ENCODE peak calls at places on chromosomes 1 and 21, in seven cellular contexts. R is COR-L47; G is hypothalamus; B is fibroblast of lung; J is T-cell; E is CD8-positive, alpha-beta T cell; S is GM23338. T is an unnamed sample.
A peak's percentile ranks its signal among the peaks of the same experiment; 100 is the strongest.

GRCh38 chr1:185483647-185484450 is 166.8 kb upstream of the IVNS1ABP start:
- DNase-seq in G (no peak), J (no peak), R (peak; percentile 17), B (peak; percentile 43), S (peak; percentile 6), E (no peak), T (no peak)

GRCh38 chr1:169890761-169891538 is 2.7 kb downstream of the SCYL3 start:
- DNase-seq in E (peak; percentile 45), G (no peak), J (no peak), R (no peak), B (no peak), S (peak; percentile 16), T (no peak)

GRCh38 chr1:192668434-192668983 is 32.6 kb downstream of the RGS13 start:
- DNase-seq in J (no peak), B (no peak), E (no peak), R (no peak), S (no peak), G (no peak), T (no peak)

GRCh38 chr21:42299324-42300044 is 15.7 kb downstream of the TFF3 start:
- DNase-seq in R (no peak), B (no peak), E (no peak), J (no peak), G (no peak), S (no peak), T (no peak)

GRCh38 chr21:38438476-38438893 is 59.8 kb downstream of the ERG start:
- DNase-seq in R (no peak), E (no peak), J (no peak), G (no peak), B (peak; percentile 47), S (no peak), T (no peak)

GRCh38 chr1:110262846-110263631 is 52.9 kb downstream of the KCNC4 start:
- DNase-seq in G (no peak), R (no peak), B (no peak), E (no peak), J (no peak), S (no peak), T (no peak)

GRCh38 chr1:64133036-64133435 is 70.4 kb upstream of the UBE2U start:
- DNase-seq in J (no peak), S (no peak), E (no peak), R (no peak), B (peak; percentile 89), G (no peak), T (no peak)

GRCh38 chr1:92951141-92951582 is 10.1 kb downstream of the DIPK1A start:
- DNase-seq in E (no peak), J (no peak), G (no peak), B (peak; percentile 79), S (no peak), R (no peak), T (no peak)

GRCh38 chr1:158028956-158029355 is 35.5 kb downstream of the KIRREL1 start:
- DNase-seq in J (no peak), E (no peak), G (no peak), B (no peak), S (no peak), R (no peak), T (no peak)

GRCh38 chr1:111989531-111990025 is at the start of gene KCND3:
- DNase-seq in G (peak; percentile 33), E (no peak), B (peak; percentile 4), S (peak; percentile 42), R (no peak), J (no peak), T (no peak)

GRCh38 chr1:3656450-3657095 is 4.3 kb downstream of the TP73 start:
- DNase-seq in B (no peak), E (no peak), J (no peak), G (no peak), S (no peak), R (no peak), T (no peak)

GRCh38 chr21:42474043-42474831 is 21.8 kb downstream of the RSPH1 start:
- DNase-seq in E (no peak), S (peak; percentile 67), G (no peak), R (peak; percentile 14), B (no peak), J (no peak), T (no peak)

GRCh38 chr1:58996341-58997059 is 212.7 kb upstream of the JUN start:
- DNase-seq in J (no peak), E (no peak), S (no peak), G (no peak), R (no peak), B (no peak), T (no peak)

GRCh38 chr1:152761609-152762213 is 3.9 kb downstream of the KPRP start:
- DNase-seq in S (no peak), G (no peak), E (no peak), B (no peak), R (no peak), J (no peak), T (peak; percentile 71)

GRCh38 chr1:7940745-7941436 is at the start of gene TNFRSF9:
- DNase-seq in E (peak; percentile 66), R (no peak), J (no peak), G (no peak), S (no peak), B (no peak), T (no peak)

GRCh38 chr1:225004396-225004795 is 74.9 kb downstream of the DNAH14 start:
- DNase-seq in E (no peak), J (no peak), B (no peak), G (no peak), S (peak; percentile 30), R (no peak), T (no peak)

GRCh38 chr1:175599212-175599681 is 144.1 kb downstream of the TNR start:
- DNase-seq in J (no peak), E (no peak), S (peak; percentile 84), R (no peak), G (no peak), B (no peak), T (no peak)

GRCh38 chr1:247445775-247446364 is 12.0 kb downstream of the OR2B11 start:
- DNase-seq in R (no peak), S (no peak), G (no peak), J (no peak), E (no peak), B (no peak), T (no peak)

GRCh38 chr1:55235722-55236121 is 20.6 kb upstream of the USP24 start:
- DNase-seq in S (no peak), G (no peak), B (peak; percentile 90), R (no peak), E (no peak), J (no peak), T (no peak)

GRCh38 chr1:49163041-49163440 is 386.4 kb upstream of the BEND5 start:
- DNase-seq in S (no peak), J (no peak), R (no peak), G (no peak), E (no peak), B (no peak), T (no peak)

GRCh38 chr1:21511579-21512522 is 2.6 kb downstream of the ALPL start:
- DNase-seq in R (no peak), G (no peak), B (peak; percentile 97), S (no peak), J (no peak), E (no peak), T (no peak)

GRCh38 chr1:27934818-27935549 is at the start of gene SMPDL3B:
- DNase-seq in S (peak; percentile 96), R (peak; percentile 52), B (no peak), G (no peak), E (no peak), J (no peak), T (peak; percentile 8)

GRCh38 chr1:40986929-40987328 is 7.4 kb downstream of the CTPS1 start:
- DNase-seq in B (no peak), E (no peak), J (no peak), S (no peak), R (no peak), G (no peak), T (no peak)

GRCh38 chr1:233543338-233544255 is 70.3 kb upstream of the KCNK1 start:
- DNase-seq in B (peak; percentile 39), S (no peak), G (no peak), R (no peak), J (no peak), E (no peak), T (no peak)

GRCh38 chr1:74245168-74245753 is 10.1 kb downstream of the TNNI3K start:
- DNase-seq in R (no peak), G (no peak), S (peak; percentile 85), B (no peak), E (no peak), J (no peak), T (no peak)

GRCh38 chr21:35252831-35253230 is 203.7 kb upstream of the RUNX1 start:
- DNase-seq in J (no peak), S (no peak), G (no peak), E (no peak), B (peak; percentile 28), R (no peak), T (no peak)

GRCh38 chr1:41350055-41350378 is 11.2 kb upstream of the FOXO6 start:
- DNase-seq in G (no peak), S (no peak), E (no peak), J (no peak), B (no peak), R (no peak), T (no peak)

GRCh38 chr1:213905315-213905714 is 82.5 kb upstream of the PROX1 start:
- DNase-seq in R (no peak), G (peak; percentile 46), J (no peak), E (no peak), B (no peak), S (no peak), T (peak; percentile 70)

GRCh38 chr1:221487781-221488520 is 253.9 kb downstream of the DUSP10 start:
- DNase-seq in B (peak; percentile 69), J (no peak), S (no peak), E (no peak), G (no peak), R (no peak), T (no peak)